ENCODE peak calls at places on chromosomes 11 and 22, in six cellular contexts. K, T, A, I, N and P are unnamed samples.

GRCh38 chr11:86781546-86781945 is 18.8 kb upstream of the PRSS23 start:
- DNase-seq in K (no peak), T (no peak), A (peak; percentile 26), I (no peak), N (no peak), P (no peak)

GRCh38 chr11:16792426-16792825 is 54.0 kb downstream of the C11orf58 start:
- DNase-seq in K (no peak), T (no peak), A (no peak), I (no peak), N (no peak), P (no peak)

GRCh38 chr11:117910941-117911630 is 18.1 kb downstream of the TMPRSS13 start:
- DNase-seq in K (no peak), T (no peak), A (no peak), I (no peak), N (no peak), P (no peak)

GRCh38 chr22:26995222-26995621 is 337.8 kb downstream of the MIAT start:
- DNase-seq in K (no peak), T (no peak), A (no peak), I (no peak), N (no peak), P (peak; percentile 9)

GRCh38 chr11:117843666-117844484 is 19.3 kb upstream of the FXYD2 start:
- DNase-seq in K (peak; percentile 18), T (peak; percentile 83), A (peak; percentile 76), I (no peak), N (peak; percentile 73), P (peak; percentile 84)

GRCh38 chr11:75626692-75627536 is 41.9 kb downstream of the MAP6 start:
- DNase-seq in K (no peak), T (no peak), A (no peak), I (no peak), N (no peak), P (no peak)

GRCh38 chr22:28920757-28921584 is 37.6 kb downstream of the ZNRF3 start:
- DNase-seq in K (no peak), T (no peak), A (no peak), I (peak; percentile 97), N (no peak), P (no peak)

GRCh38 chr22:44524806-44525205 is 26.8 kb upstream of the RTL6 start:
- DNase-seq in K (no peak), T (no peak), A (no peak), I (no peak), N (no peak), P (no peak)

GRCh38 chr22:38730411-38730871 is 24.7 kb downstream of the GTPBP1 start:
- DNase-seq in K (no peak), T (no peak), A (no peak), I (no peak), N (no peak), P (no peak)

GRCh38 chr11:620935-621814 is 3.6 kb downstream of the CDHR5 start:
- DNase-seq in K (no peak), T (no peak), A (no peak), I (no peak), N (no peak), P (no peak)

GRCh38 chr22:35615156-35615555 is 2.0 kb downstream of the MB start:
- DNase-seq in K (no peak), T (no peak), A (no peak), I (no peak), N (no peak), P (no peak)

GRCh38 chr11:121321614-121322243 is 29.2 kb downstream of the SC5D start:
- DNase-seq in K (no peak), T (no peak), A (no peak), I (no peak), N (no peak), P (peak; percentile 49)

GRCh38 chr11:86803641-86804040 is 3.3 kb downstream of the PRSS23 start:
- DNase-seq in K (no peak), T (no peak), A (no peak), I (no peak), N (no peak), P (no peak)

GRCh38 chr11:133935551-133935910 is 21.2 kb downstream of the IGSF9B start:
- DNase-seq in K (no peak), T (no peak), A (no peak), I (no peak), N (no peak), P (no peak)

GRCh38 chr22:31104869-31105268 is 2.5 kb downstream of the SELENOM start:
- DNase-seq in K (no peak), T (no peak), A (peak; percentile 40), I (no peak), N (no peak), P (no peak)

GRCh38 chr11:35337136-35337918 is 82.0 kb downstream of the SLC1A2 start:
- DNase-seq in K (peak; percentile 95), T (no peak), A (peak; percentile 29), I (peak; percentile 85), N (no peak), P (no peak)
- TF ChIP-seq EP300 in K (peak; percentile 41), T (no peak), A (peak; percentile 46), I (peak; percentile 44), N (no peak), P (no peak)

GRCh38 chr11:18324381-18324780 is 2.0 kb downstream of the GTF2H1 start:
- DNase-seq in K (no peak), T (no peak), A (no peak), I (no peak), N (no peak), P (no peak)

GRCh38 chr11:18322818-18323570 is 627 bp downstream of the GTF2H1 start:
- DNase-seq in K (no peak), T (no peak), A (no peak), I (no peak), N (no peak), P (no peak)

GRCh38 chr11:18319914-18320313 is 2.0 kb downstream of the HPS5 start:
- DNase-seq in K (no peak), T (no peak), A (no peak), I (no peak), N (no peak), P (no peak)

GRCh38 chr11:18321622-18321990 is 334 bp downstream of the HPS5 start:
- DNase-seq in K (no peak), T (no peak), A (no peak), I (no peak), N (no peak), P (no peak)

GRCh38 chr11:18321991-18322711 is at the start of the genes GTF2H1 and HPS5:
- DNase-seq in K (peak; percentile 98), T (peak; percentile 96), A (peak; percentile 95), I (peak; percentile 98), N (peak; percentile 89), P (peak; percentile 98)
- TF ChIP-seq EP300 in K (no peak), T (peak; percentile 87), A (no peak), I (peak; percentile 12), N (peak; percentile 99), P (peak; percentile 90)

GRCh38 chr11:78574386-78575381 is at the start of gene NARS2:
- DNase-seq in K (peak; percentile 97), T (peak; percentile 98), A (peak; percentile 99), I (peak; percentile 96), N (peak; percentile 98), P (peak; percentile 98)
- TF ChIP-seq EP300 in K (no peak), T (no peak), A (no peak), I (no peak), N (peak; percentile 98), P (no peak)

GRCh38 chr11:90798769-90799168 is 575.9 kb upstream of the CHORDC1 start:
- DNase-seq in K (no peak), T (no peak), A (no peak), I (no peak), N (no peak), P (no peak)
- TF ChIP-seq EP300 in K (no peak), T (no peak), A (no peak), I (no peak), N (no peak), P (no peak)

DNA sequence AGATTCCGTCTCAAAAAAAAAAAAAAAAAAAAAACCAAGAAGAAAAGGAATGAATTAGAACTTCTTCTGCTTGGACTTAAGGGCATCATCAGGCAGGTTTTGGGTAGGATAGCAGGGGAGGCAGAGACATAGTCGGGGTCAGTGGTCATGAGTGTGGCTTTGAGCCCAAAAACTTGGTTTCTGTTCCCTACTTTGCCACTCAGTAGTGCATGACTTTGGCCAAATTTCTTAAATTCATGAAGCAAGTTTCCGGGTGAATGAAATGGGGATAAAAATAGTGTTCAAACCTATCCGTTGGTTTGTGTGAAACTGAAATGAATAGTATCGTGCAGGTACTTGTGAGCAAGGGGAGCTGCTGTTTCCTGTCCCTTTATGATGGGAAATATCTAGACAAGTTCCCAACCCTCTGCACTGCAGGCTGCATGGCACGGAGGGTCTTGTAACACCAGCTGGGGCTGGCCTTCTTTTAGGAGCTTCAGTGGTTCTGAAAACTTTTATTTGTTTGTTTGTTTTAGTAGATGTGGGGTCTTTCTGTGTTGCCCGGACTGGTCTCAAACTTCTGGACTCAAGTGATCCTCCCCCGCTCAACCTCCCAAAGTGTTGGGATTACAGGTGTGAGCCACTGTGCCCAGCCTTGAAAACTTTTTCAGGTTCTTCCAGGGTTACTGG is 18.4 kb downstream of the NEAT1 start:
- DNase-seq in K (no peak), T (no peak), A (no peak), I (no peak), N (peak; percentile 9), P (no peak)
- TF ChIP-seq EP300 in K (no peak), T (no peak), A (no peak), I (no peak), N (peak; percentile 65), P (no peak)

GRCh38 chr11:65206901-65207300 is 25.2 kb downstream of the CAPN1 start:
- DNase-seq in K (no peak), T (peak; percentile 22), A (no peak), I (no peak), N (no peak), P (no peak)

GRCh38 chr11:65204646-65205601 is 23.2 kb downstream of the CAPN1 start:
- DNase-seq in K (peak; percentile 81), T (peak; percentile 22), A (peak; percentile 86), I (peak; percentile 37), N (no peak), P (no peak)

GRCh38 chr11:65204143-65204542 is 22.4 kb downstream of the CAPN1 start:
- DNase-seq in K (no peak), T (no peak), A (no peak), I (no peak), N (no peak), P (no peak)

GRCh38 chr11:65206441-65206841 is 24.7 kb downstream of the CAPN1 start:
- DNase-seq in K (no peak), T (peak; percentile 20), A (no peak), I (no peak), N (no peak), P (no peak)

GRCh38 chr11:65205602-65205967 is 23.9 kb downstream of the CAPN1 start:
- DNase-seq in K (no peak), T (peak; percentile 15), A (no peak), I (no peak), N (no peak), P (no peak)
- TF ChIP-seq EP300 in K (no peak), T (no peak), A (no peak), I (no peak), N (no peak), P (no peak)

DNA sequence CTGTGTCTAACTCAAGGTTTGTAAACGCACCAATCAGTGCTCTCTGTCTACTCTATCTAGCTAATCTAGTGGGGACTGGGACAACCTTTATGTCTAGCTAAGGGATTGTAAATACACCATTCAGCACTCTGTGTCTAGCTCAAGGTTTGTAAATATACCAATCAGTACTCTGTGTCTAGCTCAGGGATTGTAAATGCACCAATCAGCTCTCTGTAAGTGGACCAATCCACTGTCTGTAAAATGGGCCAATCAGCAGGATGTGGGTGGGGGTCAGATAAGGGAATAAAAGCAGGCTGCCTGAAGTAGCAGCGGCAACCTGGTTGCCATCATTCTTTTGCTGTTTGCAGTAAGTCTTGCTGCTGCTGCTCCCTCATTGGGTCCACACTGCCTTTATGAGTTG is 8.4 kb upstream of the CYP2D6 start:
- DNase-seq in K (no peak), T (no peak), A (no peak), I (no peak), N (no peak), P (no peak)
- TF ChIP-seq EP300 in K (no peak), T (no peak), A (no peak), I (no peak), N (no peak), P (no peak)

GRCh38 chr11:29333993-29334780 is 682.6 kb downstream of the KCNA4 start:
- DNase-seq in K (peak; percentile 61), T (no peak), A (no peak), I (peak; percentile 32), N (no peak), P (no peak)
- TF ChIP-seq EP300 in K (no peak), T (no peak), A (no peak), I (no peak), N (no peak), P (no peak)